ENCODE peak calls at places on chromosomes 3 and 15, in five cellular contexts. One of them, this sample, is unnamed.
A peak's percentile ranks its signal among the peaks of the same experiment; 100 is the strongest.

GRCh38 chr3:179276001-179276400 is 25.1 kb upstream of the KCNMB3 start:
- DNase-seq in SIG-M5: no peak
- DNase-seq in GM04504: no peak
- DNase-seq in globus pallidus: no peak
- DNase-seq in endothelial cell: no peak
- DNase-seq in this sample: no peak

GRCh38 chr15:73388256-73388781 is 19.6 kb upstream of the HCN4 start:
- DNase-seq in SIG-M5: no peak
- DNase-seq in GM04504: no peak
- DNase-seq in globus pallidus: no peak
- DNase-seq in endothelial cell: no peak
- DNase-seq in this sample: no peak

GRCh38 chr15:68635142-68635541 is 56.3 kb downstream of the CORO2B start:
- DNase-seq in SIG-M5: no peak
- DNase-seq in GM04504: no peak
- DNase-seq in globus pallidus: peak; percentile 86
- DNase-seq in endothelial cell: no peak
- DNase-seq in this sample: no peak

GRCh38 chr15:90819850-90820249 is 48.5 kb upstream of the FURIN start:
- DNase-seq in SIG-M5: no peak
- DNase-seq in GM04504: no peak
- DNase-seq in globus pallidus: no peak
- DNase-seq in endothelial cell: no peak
- DNase-seq in this sample: no peak

GRCh38 chr15:79057050-79057449 is 33.5 kb downstream of the RASGRF1 start:
- DNase-seq in SIG-M5: no peak
- DNase-seq in GM04504: no peak
- DNase-seq in globus pallidus: no peak
- DNase-seq in endothelial cell: no peak
- DNase-seq in this sample: no peak

GRCh38 chr15:88454867-88455810 is 12.0 kb downstream of the MRPL46 start:
- DNase-seq in SIG-M5: no peak
- DNase-seq in GM04504: no peak
- DNase-seq in globus pallidus: peak; percentile 55
- DNase-seq in endothelial cell: peak; percentile 70
- DNase-seq in this sample: no peak

GRCh38 chr3:156307704-156308103 is 187.3 kb downstream of the KCNAB1 start:
- DNase-seq in SIG-M5: no peak
- DNase-seq in GM04504: no peak
- DNase-seq in globus pallidus: no peak
- DNase-seq in endothelial cell: no peak
- DNase-seq in this sample: no peak

GRCh38 chr3:149267565-149267964 is 45.9 kb upstream of the CP start:
- DNase-seq in SIG-M5: no peak
- DNase-seq in GM04504: no peak
- DNase-seq in globus pallidus: no peak
- DNase-seq in endothelial cell: no peak
- DNase-seq in this sample: no peak

GRCh38 chr3:148816971-148817519 is 10.6 kb upstream of the CPB1 start:
- DNase-seq in SIG-M5: no peak
- DNase-seq in GM04504: no peak
- DNase-seq in globus pallidus: no peak
- DNase-seq in endothelial cell: no peak
- DNase-seq in this sample: no peak

GRCh38 chr15:92580933-92581445 is 74.6 kb downstream of the FAM174B start:
- DNase-seq in SIG-M5: no peak
- DNase-seq in GM04504: no peak
- DNase-seq in globus pallidus: no peak
- DNase-seq in endothelial cell: no peak
- DNase-seq in this sample: no peak

GRCh38 chr15:60575995-60576394 is 97.1 kb upstream of the ICE2 start:
- DNase-seq in SIG-M5: no peak
- DNase-seq in GM04504: no peak
- DNase-seq in globus pallidus: no peak
- DNase-seq in endothelial cell: no peak
- DNase-seq in this sample: no peak

GRCh38 chr3:142445816-142446254 is 2.0 kb downstream of the XRN1 start:
- DNase-seq in SIG-M5: peak; percentile 10
- DNase-seq in GM04504: no peak
- DNase-seq in globus pallidus: no peak
- DNase-seq in endothelial cell: no peak
- DNase-seq in this sample: no peak

GRCh38 chr3:102158080-102158756 is 276.6 kb upstream of the ZPLD1 start:
- DNase-seq in SIG-M5: no peak
- DNase-seq in GM04504: no peak
- DNase-seq in globus pallidus: no peak
- DNase-seq in endothelial cell: no peak
- DNase-seq in this sample: no peak

GRCh38 chr15:49075876-49076275 is 29.6 kb upstream of the SECISBP2L start:
- DNase-seq in SIG-M5: peak; percentile 54
- DNase-seq in GM04504: no peak
- DNase-seq in globus pallidus: no peak
- DNase-seq in endothelial cell: no peak
- DNase-seq in this sample: no peak

GRCh38 chr15:56227315-56227714 is 16.4 kb downstream of the RFX7 start:
- DNase-seq in SIG-M5: no peak
- DNase-seq in GM04504: no peak
- DNase-seq in globus pallidus: no peak
- DNase-seq in endothelial cell: no peak
- DNase-seq in this sample: no peak

GRCh38 chr3:126433496-126434263 is 39.0 kb downstream of the CFAP100 start:
- DNase-seq in SIG-M5: no peak
- DNase-seq in GM04504: no peak
- DNase-seq in globus pallidus: no peak
- DNase-seq in endothelial cell: no peak
- DNase-seq in this sample: no peak